ENCODE peak calls at places on chromosomes 5 and 9, in four cellular contexts. B is WTC11, Q is HepG2, D is K562. T is an unnamed sample.

GRCh38 chr9:123775289-123775688 is 154.6 kb downstream of the DENND1A start:
- DNase-seq in B (no peak), D (no peak), Q (no peak), T (no peak)

GRCh38 chr5:179774442-179774841 is 19.3 kb upstream of the LTC4S start:
- DNase-seq in D (no peak), B (no peak), Q (no peak), T (no peak)

GRCh38 chr9:127165096-127165495 is 42.7 kb upstream of the ANGPTL2 start:
- DNase-seq in Q (no peak), B (no peak), D (no peak), T (no peak)

GRCh38 chr5:124979174-124979573 is 232.7 kb upstream of the ZNF608 start:
- DNase-seq in Q (no peak), B (peak), D (no peak), T (no peak)

GRCh38 chr9:134640491-134641172 is 971 bp upstream of the COL5A1 start:
- DNase-seq in D (no peak), Q (no peak), B (no peak), T (no peak)

GRCh38 chr9:107861075-107861474 is 371.5 kb upstream of the KLF4 start:
- DNase-seq in D (peak), Q (no peak), B (no peak), T (no peak)

GRCh38 chr9:69198526-69199250 is 24.6 kb downstream of the TJP2 start:
- DNase-seq in Q (no peak), D (no peak), B (no peak), T (no peak)

GRCh38 chr9:72539824-72540347 is 18.5 kb downstream of the TMC1 start:
- DNase-seq in D (peak), B (peak), Q (no peak), T (no peak)

GRCh38 chr5:53099546-53099945 is 10.0 kb downstream of the MOCS2 start:
- DNase-seq in B (no peak), Q (peak), D (no peak), T (no peak)

GRCh38 chr9:106888992-106889631 is 26.1 kb downstream of the ZNF462 start:
- DNase-seq in B (no peak), D (no peak), Q (no peak), T (no peak)

GRCh38 chr9:114035221-114035844 is 42.8 kb downstream of the AMBP start:
- DNase-seq in Q (no peak), B (no peak), D (no peak), T (no peak)

GRCh38 chr5:61115968-61116367 is 46.3 kb downstream of the SMIM15 start:
- DNase-seq in D (no peak), B (no peak), Q (no peak), T (peak)

GRCh38 chr5:174189638-174190037 is 144.1 kb downstream of the NSG2 start:
- DNase-seq in D (no peak), Q (no peak), B (no peak), T (no peak)

GRCh38 chr9:125681657-125682056 is 25.4 kb downstream of the MAPKAP1 start:
- DNase-seq in Q (peak), D (no peak), B (no peak), T (no peak)

GRCh38 chr9:77839459-77840140 is 191.5 kb upstream of the GNA14 start:
- DNase-seq in B (no peak), Q (peak), D (no peak), T (no peak)

GRCh38 chr9:34375901-34376595 is 650 bp downstream of the MYORG start:
- DNase-seq in Q (peak), B (peak), D (peak), T (no peak)

GRCh38 chr9:123349691-123350480 is 6.1 kb upstream of the CRB2 start:
- DNase-seq in D (peak), Q (peak), B (peak), T (no peak)

GRCh38 chr9:90546200-90546599 is 96.4 kb downstream of the DIRAS2 start:
- DNase-seq in B (no peak), D (no peak), Q (peak), T (no peak)

GRCh38 chr9:13555989-13556500 is 276.6 kb upstream of the MPDZ start:
- DNase-seq in D (no peak), B (no peak), Q (no peak), T (no peak)

GRCh38 chr5:31511305-31511704 is 20.6 kb downstream of the DROSHA start:
- DNase-seq in Q (no peak), D (no peak), B (no peak), T (no peak)

GRCh38 chr5:143337946-143338345 is 65.5 kb downstream of the NR3C1 start:
- DNase-seq in D (no peak), B (no peak), Q (no peak), T (no peak)

GRCh38 chr9:37370968-37371563 is 51.4 kb upstream of the GRHPR start:
- DNase-seq in D (no peak), Q (no peak), B (no peak), T (peak)

GRCh38 chr5:56144211-56144610 is 88.9 kb downstream of the ANKRD55 start:
- DNase-seq in D (no peak), Q (no peak), B (no peak), T (no peak)
- TF ChIP-seq ETV6 in D (no peak), Q (no peak), B (no peak), T (no peak)

GRCh38 chr5:168266016-168266415 is 25.4 kb upstream of the WWC1 start:
- DNase-seq in D (no peak), Q (no peak), B (no peak), T (no peak)

GRCh38 chr5:168273056-168273980 is 18.1 kb upstream of the WWC1 start:
- DNase-seq in Q (no peak), B (no peak), D (no peak), T (no peak)

GRCh38 chr5:168268949-168269943 is 22.2 kb upstream of the WWC1 start:
- DNase-seq in Q (peak), D (peak), B (peak), T (no peak)

GRCh38 chr5:168270446-168270845 is 21.0 kb upstream of the WWC1 start:
- DNase-seq in Q (no peak), B (no peak), D (no peak), T (no peak)

GRCh38 chr5:168269950-168270349 is 21.5 kb upstream of the WWC1 start:
- DNase-seq in D (no peak), Q (no peak), B (no peak), T (no peak)
- TF ChIP-seq ETV6 in D (no peak), Q (no peak), B (no peak), T (no peak)

GRCh38 chr5:100827481-100827889 is 75.6 kb downstream of the ST8SIA4 start:
- DNase-seq in Q (no peak), D (no peak), B (no peak), T (no peak)
- TF ChIP-seq ETV6 in Q (no peak), D (no peak), B (no peak), T (no peak)

DNA sequence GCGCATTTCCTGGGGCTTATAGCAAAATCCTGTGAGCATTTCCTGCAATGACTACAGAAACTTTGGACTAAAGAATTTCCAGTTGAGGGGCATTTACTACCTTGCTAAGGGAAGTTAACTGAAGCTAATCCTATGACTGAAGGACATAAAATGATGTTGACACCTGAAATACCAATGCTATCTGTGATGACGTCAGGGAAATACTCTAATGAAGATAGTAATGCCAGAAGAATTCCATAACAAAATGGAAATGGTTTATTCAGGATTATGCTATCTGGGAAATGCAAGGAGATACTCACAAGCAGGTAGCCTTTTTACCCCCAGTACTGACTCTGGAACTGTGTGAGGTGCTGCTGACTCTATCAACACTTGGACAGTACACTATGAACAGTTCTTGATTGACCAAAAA is 78.5 kb upstream of the LIFR start:
- DNase-seq in Q (no peak), D (no peak), B (no peak), T (no peak)
- TF ChIP-seq ETV6 in Q (no peak), D (no peak), B (no peak), T (no peak)

GRCh38 chr5:35877655-35878054 is 21.0 kb downstream of the IL7R start:
- DNase-seq in Q (no peak), D (no peak), B (no peak), T (no peak)

GRCh38 chr5:35876454-35876853 is 19.8 kb downstream of the IL7R start:
- DNase-seq in D (no peak), Q (no peak), B (no peak), T (no peak)

GRCh38 chr5:35878079-35878478 is 21.4 kb downstream of the IL7R start:
- DNase-seq in D (no peak), Q (no peak), B (no peak), T (no peak)

GRCh38 chr5:35879649-35880048 is 23.0 kb downstream of the IL7R start:
- DNase-seq in B (no peak), Q (no peak), D (no peak), T (no peak)

GRCh38 chr5:35876922-35877321 is 20.2 kb downstream of the IL7R start:
- DNase-seq in B (no peak), Q (no peak), D (no peak), T (no peak)
- TF ChIP-seq ETV6 in B (no peak), Q (no peak), D (no peak), T (no peak)

GRCh38 chr5:476102-476813 is 33.3 kb downstream of the EXOC3 start:
- DNase-seq in B (no peak), Q (no peak), D (no peak), T (no peak)
- TF ChIP-seq ETV6 in B (no peak), Q (no peak), D (no peak), T (no peak)

GRCh38 chr5:416636-416960 is 26.4 kb upstream of the EXOC3 start:
- DNase-seq in B (no peak), D (no peak), Q (no peak), T (no peak)

GRCh38 chr5:415928-416635 is 26.9 kb upstream of the EXOC3 start:
- DNase-seq in B (peak), Q (peak), D (no peak), T (no peak)

GRCh38 chr5:418681-419121 is 24.3 kb upstream of the EXOC3 start:
- DNase-seq in Q (no peak), B (peak), D (no peak), T (no peak)

GRCh38 chr5:417765-418559 is 25.0 kb upstream of the EXOC3 start:
- DNase-seq in B (no peak), Q (no peak), D (no peak), T (no peak)

DNA sequence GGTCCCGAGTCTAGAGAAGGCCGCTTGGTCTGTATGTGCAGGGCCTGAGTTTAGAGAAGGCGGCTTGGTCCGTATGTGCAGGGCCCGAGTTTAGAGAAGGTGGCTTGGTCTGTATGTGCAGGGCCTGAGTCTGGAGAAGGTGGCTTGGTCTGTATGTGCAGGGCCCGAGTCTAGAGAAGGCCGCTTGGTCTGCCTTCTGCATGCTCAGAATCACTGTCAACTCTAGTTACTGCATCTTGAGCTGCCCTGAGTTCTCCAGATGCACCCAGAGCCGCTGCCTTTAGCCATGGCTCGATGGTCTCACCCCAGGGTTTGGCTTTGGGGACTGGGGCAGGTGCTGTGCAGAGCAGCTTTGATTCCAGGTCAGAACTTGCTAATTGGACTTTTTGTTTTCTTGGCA is 25.7 kb upstream of the EXOC3 start:
- DNase-seq in D (no peak), Q (no peak), B (no peak), T (no peak)
- TF ChIP-seq ETV6 in D (no peak), Q (no peak), B (no peak), T (no peak)

GRCh38 chr5:135310328-135310989 is 88.6 kb downstream of the MACROH2A1 start:
- DNase-seq in D (no peak), Q (no peak), B (no peak), T (no peak)
- TF ChIP-seq ETV6 in D (no peak), Q (no peak), B (no peak), T (no peak)

T was measured in GM12878.